ENCODE peak calls at places on chromosomes 7 and 10, in five cellular contexts. One of them, this sample, is unnamed. For H3K4me1, the result is how much of the 10 kb centered on the place peaks cover.

GRCh38 chr10:10662720-10663467 is 354.8 kb upstream of the CELF2 start:
- DNase-seq in suprapubic skin: no peak
- DNase-seq in stomach: no peak
- DNase-seq in adrenal gland: no peak
- DNase-seq in sigmoid colon: no peak
- DNase-seq in this sample: no peak

GRCh38 chr7:42972703-42973500 is 40.7 kb downstream of the MRPL32 start:
- DNase-seq in stomach: peak
- DNase-seq in suprapubic skin: no peak
- DNase-seq in sigmoid colon: peak
- DNase-seq in adrenal gland: peak
- DNase-seq in this sample: peak

GRCh38 chr10:5762531-5762930 is 50.7 kb downstream of the GDI2 start:
- DNase-seq in adrenal gland: no peak
- DNase-seq in suprapubic skin: no peak
- DNase-seq in stomach: no peak
- DNase-seq in sigmoid colon: no peak
- DNase-seq in this sample: no peak

GRCh38 chr7:20269726-20270125 is 52.5 kb upstream of the MACC1 start:
- DNase-seq in adrenal gland: no peak
- DNase-seq in suprapubic skin: no peak
- DNase-seq in sigmoid colon: no peak
- DNase-seq in stomach: no peak
- DNase-seq in this sample: no peak

GRCh38 chr7:142838461-142839213 is 16.2 kb upstream of the EPHB6 start:
- DNase-seq in sigmoid colon: no peak
- DNase-seq in suprapubic skin: no peak
- DNase-seq in stomach: no peak
- DNase-seq in adrenal gland: no peak
- DNase-seq in this sample: no peak

GRCh38 chr7:16264436-16265183 is 156.7 kb downstream of the CRPPA start:
- DNase-seq in adrenal gland: no peak
- DNase-seq in sigmoid colon: no peak
- DNase-seq in suprapubic skin: no peak
- DNase-seq in stomach: no peak
- DNase-seq in this sample: no peak

GRCh38 chr10:19889279-19889678 is 73.0 kb downstream of the PLXDC2 start:
- DNase-seq in adrenal gland: no peak
- DNase-seq in suprapubic skin: no peak
- DNase-seq in sigmoid colon: no peak
- DNase-seq in stomach: no peak
- DNase-seq in this sample: no peak

GRCh38 chr7:93601363-93601762 is 26.8 kb upstream of the CALCR start:
- DNase-seq in suprapubic skin: no peak
- DNase-seq in adrenal gland: no peak
- DNase-seq in stomach: no peak
- DNase-seq in sigmoid colon: no peak
- DNase-seq in this sample: no peak

GRCh38 chr10:82932426-82932825 is 1057.4 kb downstream of the NRG3 start:
- DNase-seq in adrenal gland: no peak
- DNase-seq in sigmoid colon: no peak
- DNase-seq in stomach: no peak
- DNase-seq in suprapubic skin: no peak
- DNase-seq in this sample: no peak

GRCh38 chr7:151248191-151249033 is at the start of gene SMARCD3:
- DNase-seq in sigmoid colon: peak
- DNase-seq in suprapubic skin: no peak
- DNase-seq in stomach: peak
- DNase-seq in adrenal gland: peak
- DNase-seq in this sample: peak

GRCh38 chr7:19275000-19275399 is 129.8 kb upstream of the FERD3L start:
- DNase-seq in adrenal gland: no peak
- DNase-seq in suprapubic skin: no peak
- DNase-seq in stomach: no peak
- DNase-seq in sigmoid colon: no peak
- DNase-seq in this sample: no peak

GRCh38 chr10:7551891-7552731 is 114.7 kb downstream of the ITIH5 start:
- DNase-seq in sigmoid colon: no peak
- DNase-seq in suprapubic skin: no peak
- DNase-seq in stomach: no peak
- DNase-seq in adrenal gland: no peak
- DNase-seq in this sample: peak

GRCh38 chr10:17123062-17123661 is 6.4 kb downstream of the CUBN start:
- DNase-seq in adrenal gland: no peak
- DNase-seq in suprapubic skin: no peak
- DNase-seq in sigmoid colon: no peak
- DNase-seq in stomach: no peak
- DNase-seq in this sample: no peak

GRCh38 chr7:127409629-127410028 is 17.1 kb upstream of the ZNF800 start:
- DNase-seq in suprapubic skin: no peak
- DNase-seq in stomach: no peak
- DNase-seq in sigmoid colon: no peak
- DNase-seq in adrenal gland: no peak
- DNase-seq in this sample: no peak

GRCh38 chr10:60942604-60943269 is 1.2 kb downstream of the RHOBTB1 start:
- DNase-seq in stomach: peak
- DNase-seq in adrenal gland: peak
- DNase-seq in suprapubic skin: no peak
- DNase-seq in sigmoid colon: peak
- DNase-seq in this sample: peak

GRCh38 chr7:47380325-47381131 is 201.4 kb downstream of the TNS3 start:
- DNase-seq in suprapubic skin: no peak
- DNase-seq in adrenal gland: no peak
- DNase-seq in sigmoid colon: peak
- DNase-seq in stomach: peak
- DNase-seq in this sample: no peak

GRCh38 chr7:82291931-82292330 is 151.6 kb downstream of the CACNA2D1 start:
- DNase-seq in sigmoid colon: no peak
- DNase-seq in suprapubic skin: no peak
- DNase-seq in adrenal gland: no peak
- DNase-seq in stomach: no peak
- DNase-seq in this sample: no peak

GRCh38 chr7:121157341-121157751 is 168.8 kb downstream of the CPED1 start:
- DNase-seq in suprapubic skin: no peak
- DNase-seq in sigmoid colon: no peak
- DNase-seq in adrenal gland: no peak
- DNase-seq in stomach: no peak
- DNase-seq in this sample: no peak

GRCh38 chr7:153002164-153002563 is 242.6 kb downstream of the ACTR3B start:
- DNase-seq in adrenal gland: no peak
- DNase-seq in sigmoid colon: no peak
- DNase-seq in suprapubic skin: no peak
- DNase-seq in stomach: no peak
- DNase-seq in this sample: no peak

GRCh38 chr10:67785098-67785497 is 52.9 kb downstream of the DNAJC12 start:
- DNase-seq in sigmoid colon: no peak
- DNase-seq in suprapubic skin: no peak
- DNase-seq in stomach: no peak
- DNase-seq in adrenal gland: no peak
- DNase-seq in this sample: no peak

GRCh38 chr10:15745748-15746147 is 26.0 kb upstream of the ITGA8 start:
- DNase-seq in suprapubic skin: no peak
- DNase-seq in stomach: no peak
- DNase-seq in sigmoid colon: no peak
- DNase-seq in adrenal gland: peak
- DNase-seq in this sample: no peak

GRCh38 chr10:121583857-121584256 is 14.4 kb downstream of the FGFR2 start:
- DNase-seq in suprapubic skin: no peak
- DNase-seq in sigmoid colon: no peak
- DNase-seq in adrenal gland: no peak
- DNase-seq in stomach: no peak
- DNase-seq in this sample: no peak

GRCh38 chr10:83539528-83540308 is 599.6 kb upstream of the GHITM start:
- DNase-seq in adrenal gland: no peak
- DNase-seq in stomach: no peak
- DNase-seq in suprapubic skin: no peak
- DNase-seq in sigmoid colon: peak
- DNase-seq in this sample: peak

GRCh38 chr7:116232402-116232749 is 22.0 kb downstream of the TES start:
- DNase-seq in stomach: no peak
- DNase-seq in sigmoid colon: no peak
- DNase-seq in suprapubic skin: no peak
- DNase-seq in adrenal gland: no peak
- DNase-seq in this sample: no peak

GRCh38 chr10:36493511-36493880 is 631.9 kb upstream of the ANKRD30A start:
- DNase-seq in adrenal gland: no peak
- DNase-seq in stomach: no peak
- DNase-seq in sigmoid colon: no peak
- DNase-seq in suprapubic skin: no peak
- DNase-seq in this sample: no peak

GRCh38 chr7:41861642-41862041 is 158.8 kb upstream of the INHBA start:
- DNase-seq in suprapubic skin: no peak
- DNase-seq in stomach: no peak
- DNase-seq in adrenal gland: no peak
- DNase-seq in sigmoid colon: no peak
- DNase-seq in this sample: no peak

GRCh38 chr10:129464251-129464650 is 2.8 kb upstream of the MGMT start:
- DNase-seq in suprapubic skin: no peak
- DNase-seq in stomach: no peak
- DNase-seq in adrenal gland: no peak
- DNase-seq in sigmoid colon: no peak
- DNase-seq in this sample: no peak

GRCh38 chr10:129467346-129468119 is 492 bp downstream of the MGMT start:
- DNase-seq in stomach: no peak
- DNase-seq in sigmoid colon: peak
- DNase-seq in adrenal gland: no peak
- DNase-seq in suprapubic skin: no peak
- DNase-seq in this sample: peak

GRCh38 chr10:129465796-129466702 is 992 bp upstream of the MGMT start:
- DNase-seq in sigmoid colon: no peak
- DNase-seq in adrenal gland: no peak
- DNase-seq in stomach: no peak
- DNase-seq in suprapubic skin: no peak
- DNase-seq in this sample: no peak

GRCh38 chr10:129468187-129468586 is 1.1 kb downstream of the MGMT start:
- DNase-seq in suprapubic skin: no peak
- DNase-seq in stomach: no peak
- DNase-seq in sigmoid colon: no peak
- DNase-seq in adrenal gland: no peak
- DNase-seq in this sample: no peak

DNA sequence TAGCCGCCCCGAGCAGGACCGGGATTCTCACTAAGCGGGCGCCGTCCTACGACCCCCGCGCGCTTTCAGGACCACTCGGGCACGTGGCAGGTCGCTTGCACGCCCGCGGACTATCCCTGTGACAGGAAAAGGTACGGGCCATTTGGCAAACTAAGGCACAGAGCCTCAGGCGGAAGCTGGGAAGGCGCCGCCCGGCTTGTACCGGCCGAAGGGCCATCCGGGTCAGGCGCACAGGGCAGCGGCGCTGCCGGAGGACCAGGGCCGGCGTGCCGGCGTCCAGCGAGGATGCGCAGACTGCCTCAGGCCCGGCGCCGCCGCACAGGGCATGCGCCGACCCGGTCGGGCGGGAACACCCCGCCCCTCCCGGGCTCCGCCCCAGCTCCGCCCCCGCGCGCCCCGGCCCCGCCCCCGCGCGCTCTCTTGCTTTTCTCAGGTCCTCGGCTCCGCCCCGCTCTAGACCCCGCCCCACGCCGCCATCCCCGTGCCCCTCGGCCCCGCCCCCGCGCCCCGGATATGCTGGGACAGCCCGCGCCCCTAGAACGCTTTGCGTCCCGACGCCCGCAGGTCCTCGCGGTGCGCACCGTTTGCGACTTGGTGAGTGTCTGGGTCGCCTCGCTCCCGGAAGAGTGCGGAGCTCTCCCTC is at the start of gene MGMT:
- DNase-seq in stomach: peak
- DNase-seq in sigmoid colon: peak
- DNase-seq in suprapubic skin: peak
- DNase-seq in adrenal gland: peak
- DNase-seq in this sample: peak
- TF ChIP-seq POLR2A in stomach: no peak
- TF ChIP-seq POLR2A in sigmoid colon: peak
- TF ChIP-seq POLR2A in suprapubic skin: peak
- TF ChIP-seq POLR2A in adrenal gland: peak
- TF ChIP-seq POLR2A in this sample: peak

DNA sequence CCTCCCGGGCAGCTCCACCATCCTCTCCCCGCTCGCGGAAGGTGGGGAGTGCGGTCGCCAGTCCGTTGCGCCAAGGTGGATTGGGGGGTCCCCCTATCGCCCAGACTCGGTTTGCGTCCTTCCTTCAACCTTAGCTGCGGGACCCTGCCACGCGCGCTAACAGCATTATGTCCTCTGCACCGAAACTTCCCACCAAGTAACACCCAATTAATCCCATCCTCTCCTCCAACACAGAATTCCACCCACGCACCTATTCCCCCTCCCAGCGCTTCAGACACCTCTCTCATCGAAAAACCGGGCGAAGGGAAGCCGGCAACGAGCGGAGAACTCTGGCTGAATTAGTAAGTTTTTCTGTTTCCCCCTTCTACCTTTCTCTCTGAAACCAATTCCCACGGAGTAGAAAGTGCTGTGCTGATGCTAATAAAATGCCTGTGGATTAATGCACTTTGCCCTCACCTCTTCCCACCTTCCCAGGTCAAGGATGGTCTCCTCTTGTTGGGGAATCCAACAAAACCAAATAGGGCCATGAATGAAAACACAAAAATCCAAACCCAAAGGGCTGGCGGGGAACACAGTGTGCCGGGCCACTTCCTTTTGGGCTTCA is 940 bp downstream of the HOXA3 start:
- DNase-seq in sigmoid colon: peak
- DNase-seq in adrenal gland: no peak
- DNase-seq in suprapubic skin: no peak
- DNase-seq in stomach: no peak
- DNase-seq in this sample: no peak
- H3K4me1 ChIP-seq in sigmoid colon: under half
- H3K4me1 ChIP-seq in adrenal gland: under half
- H3K4me1 ChIP-seq in suprapubic skin: half or more
- H3K4me1 ChIP-seq in stomach: half or more
- H3K4me1 ChIP-seq in this sample: under half

GRCh38 chr7:17299477-17299991 is 1.1 kb downstream of the AHR start:
- DNase-seq in sigmoid colon: no peak
- DNase-seq in suprapubic skin: no peak
- DNase-seq in stomach: no peak
- DNase-seq in adrenal gland: no peak
- DNase-seq in this sample: no peak

GRCh38 chr7:17298102-17298839 is at the start of gene AHR:
- DNase-seq in adrenal gland: peak
- DNase-seq in suprapubic skin: peak
- DNase-seq in sigmoid colon: peak
- DNase-seq in stomach: peak
- DNase-seq in this sample: peak

GRCh38 chr7:17300012-17300411 is 1.6 kb downstream of the AHR start:
- DNase-seq in adrenal gland: no peak
- DNase-seq in sigmoid colon: no peak
- DNase-seq in stomach: no peak
- DNase-seq in suprapubic skin: no peak
- DNase-seq in this sample: no peak

GRCh38 chr7:17298840-17299476 is 506 bp downstream of the AHR start:
- DNase-seq in sigmoid colon: peak
- DNase-seq in suprapubic skin: peak
- DNase-seq in adrenal gland: peak
- DNase-seq in stomach: peak
- DNase-seq in this sample: peak

GRCh38 chr7:17297243-17297642 is 1.2 kb upstream of the AHR start:
- DNase-seq in suprapubic skin: no peak
- DNase-seq in sigmoid colon: no peak
- DNase-seq in adrenal gland: no peak
- DNase-seq in stomach: no peak
- DNase-seq in this sample: no peak
- H3K4me3 ChIP-seq in suprapubic skin: peak
- H3K4me3 ChIP-seq in sigmoid colon: no peak
- H3K4me3 ChIP-seq in adrenal gland: no peak
- H3K4me3 ChIP-seq in stomach: peak
- H3K4me3 ChIP-seq in this sample: no peak

GRCh38 chr10:48279081-48279751 is 4.7 kb upstream of the FRMPD2 start:
- DNase-seq in sigmoid colon: no peak
- DNase-seq in adrenal gland: no peak
- DNase-seq in stomach: no peak
- DNase-seq in suprapubic skin: no peak
- DNase-seq in this sample: no peak
- TF ChIP-seq POLR2A in sigmoid colon: no peak
- TF ChIP-seq POLR2A in adrenal gland: no peak
- TF ChIP-seq POLR2A in stomach: no peak
- TF ChIP-seq POLR2A in suprapubic skin: no peak
- TF ChIP-seq POLR2A in this sample: no peak